ENCODE peak calls at places on chromosomes 13 and 19, in seven cellular contexts. R is RWPE1; T is choroid plexus epithelial cell; D is PC-9; K is GM10248; J is cardiac muscle cell; Q is CD4-positive, alpha-beta T cell. G is an unnamed sample.

GRCh38 chr13:110712081-110712848 is 1.2 kb upstream of the ING1 start:
- DNase-seq in D (peak; percentile 75), T (peak; percentile 78), K (peak; percentile 92), R (peak; percentile 82), J (peak; percentile 89), Q (peak; percentile 90), G (peak; percentile 94)

GRCh38 chr13:49777746-49778614 is 14.5 kb downstream of the KPNA3 start:
- DNase-seq in K (no peak), R (no peak), D (no peak), Q (no peak), J (no peak), T (no peak), G (no peak)

GRCh38 chr19:37669336-37669963 is 14.2 kb upstream of the ZFP30 start:
- DNase-seq in D (no peak), Q (no peak), T (peak; percentile 5), R (no peak), K (no peak), J (no peak), G (no peak)

GRCh38 chr13:107834268-107834667 is 381.1 kb downstream of the LIG4 start:
- DNase-seq in R (no peak), J (peak; percentile 26), Q (no peak), D (no peak), K (no peak), T (peak; percentile 43), G (no peak)

GRCh38 chr19:16649734-16650133 is 10.2 kb downstream of the SMIM7 start:
- DNase-seq in T (no peak), Q (no peak), D (no peak), K (no peak), R (no peak), J (peak; percentile 17), G (no peak)

GRCh38 chr19:47544476-47544875 is 28.5 kb downstream of the ZNF541 start:
- DNase-seq in T (no peak), K (no peak), R (no peak), Q (no peak), J (no peak), D (no peak), G (no peak)

GRCh38 chr19:12944064-12944674 is 1.5 kb upstream of the RAD23A start:
- DNase-seq in D (no peak), J (no peak), K (no peak), R (no peak), T (no peak), Q (no peak), G (no peak)

GRCh38 chr13:32426981-32427851 is 714 bp downstream of the N4BP2L1 start:
- DNase-seq in R (no peak), D (peak; percentile 9), Q (peak; percentile 62), K (peak; percentile 48), J (peak; percentile 22), T (peak; percentile 19), G (peak; percentile 56)

GRCh38 chr13:91155512-91156114 is 191.9 kb upstream of the MIR17HG start:
- DNase-seq in T (no peak), D (peak; percentile 20), K (no peak), Q (no peak), R (no peak), J (no peak), G (no peak)

GRCh38 chr19:32201211-32201610 is 144.2 kb upstream of the ZNF507 start:
- DNase-seq in K (no peak), Q (no peak), D (no peak), R (no peak), T (no peak), J (no peak), G (no peak)
- TF ChIP-seq CTCF in K (no peak), Q (no peak), D (no peak), R (no peak), T (no peak), J (no peak), G (no peak)

GRCh38 chr19:49453757-49454248 is 778 bp downstream of the ALDH16A1 start:
- DNase-seq in R (no peak), Q (no peak), J (peak; percentile 8), D (no peak), K (no peak), T (no peak), G (peak; percentile 45)
- TF ChIP-seq CTCF in R (no peak), Q (no peak), J (no peak), D (no peak), K (no peak), T (no peak), G (no peak)

GRCh38 chr13:112586334-112586733 is 1.6 kb downstream of the TUBGCP3 start:
- DNase-seq in Q (no peak), J (no peak), D (no peak), K (no peak), T (no peak), R (no peak), G (peak; percentile 49)

GRCh38 chr13:112587359-112587766 is 590 bp downstream of the TUBGCP3 start:
- DNase-seq in T (peak; percentile 80), D (peak; percentile 77), K (peak; percentile 84), J (peak; percentile 90), Q (peak; percentile 68), R (peak; percentile 92), G (peak; percentile 88)

GRCh38 chr13:112583592-112584277 is 4.2 kb downstream of the TUBGCP3 start:
- DNase-seq in Q (no peak), R (no peak), J (no peak), K (peak; percentile 62), T (no peak), D (no peak), G (peak; percentile 51)

GRCh38 chr13:112588490-112589297 is 741 bp upstream of the TUBGCP3 start:
- DNase-seq in R (no peak), J (no peak), Q (no peak), D (no peak), K (no peak), T (no peak), G (no peak)

GRCh38 chr13:112587767-112588489 is at the start of gene TUBGCP3:
- DNase-seq in D (peak; percentile 78), K (peak; percentile 92), J (peak; percentile 88), Q (peak; percentile 78), T (peak; percentile 83), R (peak; percentile 86), G (peak; percentile 94)
- TF ChIP-seq CTCF in D (no peak), K (no peak), J (no peak), Q (no peak), T (no peak), R (no peak), G (no peak)

GRCh38 chr13:31409678-31410356 is 210.0 kb downstream of the B3GLCT start:
- DNase-seq in Q (no peak), T (peak; percentile 57), K (no peak), D (no peak), R (no peak), J (no peak), G (no peak)
- TF ChIP-seq CTCF in Q (no peak), T (peak; percentile 60), K (no peak), D (no peak), R (no peak), J (peak; percentile 27), G (no peak)

DNA sequence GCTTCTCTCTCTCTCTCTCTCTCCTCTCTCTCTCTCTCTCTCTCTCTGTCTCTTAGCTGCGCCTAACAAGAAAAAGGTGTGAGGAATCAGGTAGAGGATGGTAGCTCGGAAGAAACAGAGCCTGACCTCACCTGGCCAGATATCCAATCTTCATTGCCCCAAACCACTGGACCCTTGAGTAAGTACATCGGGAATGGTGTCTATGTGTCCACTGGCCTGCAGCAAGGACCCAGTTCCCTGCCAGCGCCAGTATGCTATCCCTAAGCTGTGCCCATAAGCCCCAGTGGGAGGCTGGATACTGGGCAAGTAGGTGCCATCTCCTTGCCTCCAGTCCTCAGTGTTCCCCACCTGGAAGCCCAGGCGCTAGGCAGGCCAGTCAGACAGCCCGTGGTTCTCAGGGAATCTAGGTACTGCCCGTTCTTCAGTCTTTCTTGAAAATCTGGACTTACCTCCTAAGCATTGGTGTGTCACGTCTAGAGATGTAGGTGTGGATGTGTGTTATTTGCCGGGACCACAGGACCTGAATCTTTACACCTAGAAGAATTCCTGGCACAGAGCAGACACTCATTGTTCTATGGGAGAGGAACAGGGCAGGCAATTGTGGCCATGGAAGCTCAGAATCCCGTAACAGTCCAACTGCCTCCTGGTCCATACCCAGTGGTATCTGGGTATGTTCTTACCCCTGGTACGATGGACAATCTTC is 7.3 kb downstream of the URAD start:
- DNase-seq in T (no peak), K (no peak), D (no peak), J (no peak), R (no peak), Q (no peak), G (no peak)
- TF ChIP-seq CTCF in T (no peak), K (no peak), D (no peak), J (no peak), R (no peak), Q (no peak), G (no peak)

DNA sequence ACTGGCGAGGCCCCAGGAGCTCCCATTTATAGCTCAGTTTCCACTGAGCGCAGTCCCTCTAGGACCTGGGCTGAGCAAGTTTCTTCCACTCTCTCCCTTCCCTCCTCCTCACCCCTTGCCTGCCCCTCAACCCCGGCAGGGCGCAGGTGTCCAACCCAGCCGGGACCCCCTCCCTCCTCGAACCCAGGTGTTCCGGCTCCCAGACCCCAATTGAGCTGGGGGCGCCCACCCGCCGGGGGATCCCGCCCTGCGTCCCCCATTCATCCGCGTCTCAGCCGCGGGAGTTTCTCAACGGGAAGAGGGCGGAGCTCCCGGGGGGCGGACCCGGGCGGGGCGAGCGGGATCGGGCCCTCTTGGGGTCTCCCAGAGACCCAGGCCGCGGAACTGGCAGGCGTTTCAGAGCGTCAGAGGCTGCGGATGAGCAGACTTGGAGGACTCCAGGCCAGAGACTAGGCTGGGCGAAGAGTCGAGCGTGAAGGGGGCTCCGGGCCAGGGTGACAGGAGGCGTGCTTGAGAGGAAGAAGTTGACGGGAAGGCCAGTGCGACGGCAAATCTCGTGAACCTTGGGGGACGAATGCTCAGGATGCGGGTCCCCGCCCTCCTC is at the start of gene KIRREL2:
- DNase-seq in Q (no peak), D (no peak), R (no peak), K (peak; percentile 46), T (no peak), J (no peak), G (peak; percentile 60)
- TF ChIP-seq CTCF in Q (no peak), D (no peak), R (no peak), K (no peak), T (no peak), J (no peak), G (no peak)

GRCh38 chr19:18401580-18402112 is 4.2 kb upstream of the LRRC25 start:
- DNase-seq in R (no peak), D (peak; percentile 44), K (peak; percentile 69), Q (no peak), J (peak; percentile 78), T (peak; percentile 84), G (no peak)
- TF ChIP-seq CTCF in R (peak; percentile 42), D (peak; percentile 55), K (peak; percentile 39), Q (no peak), J (peak; percentile 50), T (peak; percentile 70), G (peak; percentile 53)

GRCh38 chr13:44438234-44438579 is 64.6 kb downstream of the SERP2 start:
- DNase-seq in Q (no peak), R (no peak), T (no peak), K (no peak), J (no peak), D (no peak), G (no peak)

GRCh38 chr13:44435142-44435982 is 61.7 kb downstream of the SERP2 start:
- DNase-seq in J (peak; percentile 99), D (peak; percentile 87), K (peak; percentile 81), T (peak; percentile 99), R (peak; percentile 97), Q (peak; percentile 79), G (peak; percentile 91)

GRCh38 chr13:44436589-44437337 is 63.1 kb downstream of the SERP2 start:
- DNase-seq in D (peak; percentile 87), J (peak; percentile 96), Q (peak; percentile 11), K (peak; percentile 38), T (peak; percentile 96), R (peak; percentile 93), G (peak; percentile 45)

GRCh38 chr13:44439615-44440014 is 66.0 kb downstream of the SERP2 start:
- DNase-seq in K (no peak), T (no peak), D (no peak), R (no peak), Q (no peak), J (no peak), G (no peak)

GRCh38 chr13:44437356-44438233 is 64.0 kb downstream of the SERP2 start:
- DNase-seq in Q (no peak), K (peak; percentile 48), T (peak; percentile 60), D (no peak), R (no peak), J (peak; percentile 57), G (peak; percentile 47)
- TF ChIP-seq CTCF in Q (peak; percentile 75), K (peak; percentile 27), T (no peak), D (peak; percentile 70), R (peak; percentile 54), J (peak; percentile 36), G (peak; percentile 45)

G was measured in GM13977.